ENCODE peak calls at places on chromosomes 12 and 14, in four cellular contexts. R, P, X and A are unnamed samples.

GRCh38 chr14:53355581-53356112 is 202.5 kb upstream of the DDHD1 start:
- DNase-seq in R (no peak), P (no peak), X (peak), A (no peak)

GRCh38 chr12:46005823-46006222 is 15.4 kb upstream of the SCAF11 start:
- DNase-seq in R (no peak), P (no peak), X (no peak), A (no peak)

GRCh38 chr14:20697273-20698017 is 8.9 kb downstream of the ANG start:
- DNase-seq in R (no peak), P (no peak), X (peak), A (no peak)

GRCh38 chr12:40691913-40692616 is at the start of gene CNTN1:
- DNase-seq in R (no peak), P (no peak), X (no peak), A (no peak)

GRCh38 chr12:12791756-12792346 is 6.4 kb downstream of the APOLD1 start:
- DNase-seq in R (peak), P (no peak), X (no peak), A (no peak)

GRCh38 chr14:69694730-69695663 is 71.9 kb upstream of the SRSF5 start:
- DNase-seq in R (no peak), P (no peak), X (no peak), A (peak)

GRCh38 chr12:6199531-6200265 is 502 bp upstream of the CD9 start:
- DNase-seq in R (no peak), P (no peak), X (no peak), A (no peak)

GRCh38 chr12:110756611-110757010 is 13.9 kb upstream of the PPP1CC start:
- DNase-seq in R (no peak), P (no peak), X (no peak), A (no peak)

GRCh38 chr12:87820524-87821194 is 208.5 kb downstream of the C12orf50 start:
- DNase-seq in R (no peak), P (no peak), X (no peak), A (no peak)

GRCh38 chr12:63805704-63806672 is 26.3 kb downstream of the RXYLT1 start:
- DNase-seq in R (peak), P (peak), X (no peak), A (no peak)

GRCh38 chr12:56256326-56256960 is 1.7 kb downstream of the ANKRD52 start:
- DNase-seq in R (no peak), P (no peak), X (no peak), A (no peak)